ENCODE peak calls at places on chromosomes 16 and 17, in four cellular contexts. H is AG08395; D is NCI-H2081; W is activated CD4-positive, CD25-positive, alpha-beta regulatory T cell. S is an unnamed sample.
A peak's percentile ranks its signal among the peaks of the same experiment; 100 is the strongest.

GRCh38 chr17:51028176-51028863 is 92.3 kb downstream of the SPAG9 start:
- DNase-seq in D (no peak), H (no peak), W (no peak), S (no peak)

GRCh38 chr17:50565559-50566350 is 5.2 kb downstream of the CACNA1G start:
- DNase-seq in H (no peak), W (no peak), D (no peak), S (peak; percentile 78)

GRCh38 chr17:27451906-27452305 is 4.3 kb upstream of the KSR1 start:
- DNase-seq in W (no peak), H (no peak), D (no peak), S (no peak)

GRCh38 chr17:57875109-57876022 is 25.5 kb upstream of the MRPS23 start:
- DNase-seq in W (no peak), D (no peak), H (peak; percentile 95), S (peak; percentile 55)

GRCh38 chr17:80803451-80804428 is 187.9 kb upstream of the CHMP6 start:
- DNase-seq in D (no peak), H (no peak), W (no peak), S (no peak)

GRCh38 chr16:51113254-51114125 is 37.6 kb downstream of the SALL1 start:
- DNase-seq in D (no peak), H (no peak), W (no peak), S (no peak)

GRCh38 chr16:84234656-84235285 is 5.0 kb downstream of the KCNG4 start:
- DNase-seq in W (no peak), D (no peak), H (no peak), S (no peak)

GRCh38 chr17:46191332-46192210 is 1.7 kb downstream of the KANSL1 start:
- DNase-seq in H (peak; percentile 60), W (no peak), D (peak; percentile 35), S (peak; percentile 53)

GRCh38 chr17:13735861-13736260 is 134.1 kb upstream of the HS3ST3A1 start:
- DNase-seq in H (no peak), D (no peak), W (no peak), S (no peak)

GRCh38 chr17:37821025-37821713 is 76.3 kb upstream of the HNF1B start:
- DNase-seq in D (no peak), W (no peak), H (no peak), S (no peak)

S was measured in NCI-H1417.